ENCODE peak calls at places on chromosomes 2 and 18, in ten cellular contexts. One of them, this sample, is unnamed. For H3K36me3 and H3K27me3, the result is how much of the 10 kb centered on the place peaks cover.

GRCh38 chr2:191910518-191910917 is 63.6 kb upstream of the CAVIN2 start:
- DNase-seq in neural progenitor cell: no peak
- DNase-seq in upper lobe of right lung: no peak
- DNase-seq in body of pancreas: no peak
- DNase-seq in adipocyte: peak
- DNase-seq in cardiac muscle cell: no peak
- DNase-seq in A673: peak
- DNase-seq in ovary: no peak
- DNase-seq in tibial nerve: no peak
- DNase-seq in GM12878: no peak
- DNase-seq in this sample: no peak

GRCh38 chr2:206836722-206837121 is 71.3 kb downstream of the FASTKD2 start:
- DNase-seq in neural progenitor cell: no peak
- DNase-seq in upper lobe of right lung: no peak
- DNase-seq in body of pancreas: no peak
- DNase-seq in adipocyte: no peak
- DNase-seq in cardiac muscle cell: no peak
- DNase-seq in A673: no peak
- DNase-seq in ovary: no peak
- DNase-seq in tibial nerve: no peak
- DNase-seq in GM12878: no peak
- DNase-seq in this sample: no peak

GRCh38 chr2:9554841-9555337 is 741 bp downstream of the ADAM17 start:
- DNase-seq in neural progenitor cell: peak
- DNase-seq in upper lobe of right lung: no peak
- DNase-seq in body of pancreas: peak
- DNase-seq in adipocyte: peak
- DNase-seq in cardiac muscle cell: peak
- DNase-seq in A673: peak
- DNase-seq in ovary: no peak
- DNase-seq in tibial nerve: no peak
- DNase-seq in GM12878: no peak
- DNase-seq in this sample: no peak

GRCh38 chr2:43737097-43737854 is 36.6 kb upstream of the DYNC2LI1 start:
- DNase-seq in neural progenitor cell: no peak
- DNase-seq in upper lobe of right lung: no peak
- DNase-seq in body of pancreas: no peak
- DNase-seq in adipocyte: peak
- DNase-seq in cardiac muscle cell: no peak
- DNase-seq in A673: no peak
- DNase-seq in ovary: no peak
- DNase-seq in tibial nerve: no peak
- DNase-seq in GM12878: no peak
- DNase-seq in this sample: no peak

GRCh38 chr2:16015210-16015902 is 75.0 kb downstream of the MYCN start:
- DNase-seq in neural progenitor cell: no peak
- DNase-seq in upper lobe of right lung: no peak
- DNase-seq in body of pancreas: no peak
- DNase-seq in adipocyte: no peak
- DNase-seq in cardiac muscle cell: no peak
- DNase-seq in A673: no peak
- DNase-seq in ovary: no peak
- DNase-seq in tibial nerve: no peak
- DNase-seq in GM12878: no peak
- DNase-seq in this sample: no peak

GRCh38 chr2:203814661-203815540 is 52.7 kb upstream of the CTLA4 start:
- DNase-seq in neural progenitor cell: peak
- DNase-seq in upper lobe of right lung: peak
- DNase-seq in body of pancreas: peak
- DNase-seq in adipocyte: peak
- DNase-seq in cardiac muscle cell: peak
- DNase-seq in A673: peak
- DNase-seq in ovary: peak
- DNase-seq in tibial nerve: peak
- DNase-seq in GM12878: no peak
- DNase-seq in this sample: peak

GRCh38 chr18:58088723-58089074 is 44.7 kb downstream of the NEDD4L start:
- DNase-seq in neural progenitor cell: no peak
- DNase-seq in upper lobe of right lung: no peak
- DNase-seq in body of pancreas: peak
- DNase-seq in adipocyte: no peak
- DNase-seq in cardiac muscle cell: no peak
- DNase-seq in A673: no peak
- DNase-seq in ovary: no peak
- DNase-seq in tibial nerve: no peak
- DNase-seq in GM12878: no peak
- DNase-seq in this sample: no peak

GRCh38 chr2:184597571-184597980 is 753 bp upstream of the ZNF804A start:
- DNase-seq in neural progenitor cell: peak
- DNase-seq in upper lobe of right lung: no peak
- DNase-seq in body of pancreas: peak
- DNase-seq in adipocyte: peak
- DNase-seq in cardiac muscle cell: peak
- DNase-seq in A673: peak
- DNase-seq in ovary: peak
- DNase-seq in tibial nerve: no peak
- DNase-seq in GM12878: no peak
- DNase-seq in this sample: peak

GRCh38 chr2:63590621-63591408 is 2.1 kb downstream of the MDH1 start:
- DNase-seq in neural progenitor cell: no peak
- DNase-seq in upper lobe of right lung: no peak
- DNase-seq in body of pancreas: peak
- DNase-seq in adipocyte: no peak
- DNase-seq in cardiac muscle cell: peak
- DNase-seq in A673: no peak
- DNase-seq in ovary: no peak
- DNase-seq in tibial nerve: no peak
- DNase-seq in GM12878: peak
- DNase-seq in this sample: no peak

GRCh38 chr2:79619976-79620375 is 107.1 kb downstream of the CTNNA2 start:
- DNase-seq in neural progenitor cell: no peak
- DNase-seq in upper lobe of right lung: no peak
- DNase-seq in body of pancreas: no peak
- DNase-seq in adipocyte: no peak
- DNase-seq in cardiac muscle cell: no peak
- DNase-seq in A673: no peak
- DNase-seq in ovary: no peak
- DNase-seq in tibial nerve: no peak
- DNase-seq in GM12878: no peak
- DNase-seq in this sample: no peak

GRCh38 chr18:62883937-62884735 is 168.8 kb downstream of the PHLPP1 start:
- DNase-seq in neural progenitor cell: no peak
- DNase-seq in upper lobe of right lung: no peak
- DNase-seq in body of pancreas: no peak
- DNase-seq in adipocyte: no peak
- DNase-seq in cardiac muscle cell: no peak
- DNase-seq in A673: no peak
- DNase-seq in ovary: no peak
- DNase-seq in tibial nerve: no peak
- DNase-seq in GM12878: no peak
- DNase-seq in this sample: no peak

GRCh38 chr18:46502444-46502843 is 154.6 kb downstream of the LOXHD1 start:
- DNase-seq in neural progenitor cell: peak
- DNase-seq in upper lobe of right lung: no peak
- DNase-seq in body of pancreas: no peak
- DNase-seq in adipocyte: peak
- DNase-seq in cardiac muscle cell: peak
- DNase-seq in A673: peak
- DNase-seq in ovary: no peak
- DNase-seq in tibial nerve: no peak
- DNase-seq in GM12878: no peak
- DNase-seq in this sample: peak

GRCh38 chr18:63158676-63159291 is 160.8 kb downstream of the BCL2 start:
- DNase-seq in neural progenitor cell: no peak
- DNase-seq in upper lobe of right lung: no peak
- DNase-seq in body of pancreas: no peak
- DNase-seq in adipocyte: no peak
- DNase-seq in cardiac muscle cell: no peak
- DNase-seq in A673: no peak
- DNase-seq in ovary: no peak
- DNase-seq in tibial nerve: no peak
- DNase-seq in GM12878: peak
- DNase-seq in this sample: no peak

GRCh38 chr2:195486520-195486919 is 170.5 kb upstream of the SLC39A10 start:
- DNase-seq in neural progenitor cell: no peak
- DNase-seq in upper lobe of right lung: no peak
- DNase-seq in body of pancreas: no peak
- DNase-seq in adipocyte: no peak
- DNase-seq in cardiac muscle cell: no peak
- DNase-seq in A673: no peak
- DNase-seq in ovary: no peak
- DNase-seq in tibial nerve: no peak
- DNase-seq in GM12878: no peak
- DNase-seq in this sample: no peak

GRCh38 chr18:35095983-35096676 is 54.9 kb downstream of the MAPRE2 start:
- DNase-seq in neural progenitor cell: no peak
- DNase-seq in upper lobe of right lung: no peak
- DNase-seq in body of pancreas: no peak
- DNase-seq in adipocyte: no peak
- DNase-seq in cardiac muscle cell: no peak
- DNase-seq in A673: no peak
- DNase-seq in ovary: no peak
- DNase-seq in tibial nerve: no peak
- DNase-seq in GM12878: peak
- DNase-seq in this sample: no peak

GRCh38 chr2:45458909-45459563 is 152.0 kb downstream of the SRBD1 start:
- DNase-seq in neural progenitor cell: no peak
- DNase-seq in upper lobe of right lung: no peak
- DNase-seq in body of pancreas: peak
- DNase-seq in adipocyte: peak
- DNase-seq in cardiac muscle cell: peak
- DNase-seq in A673: peak
- DNase-seq in ovary: no peak
- DNase-seq in tibial nerve: no peak
- DNase-seq in GM12878: no peak
- DNase-seq in this sample: no peak

GRCh38 chr2:10079192-10079930 is 850 bp downstream of the CYS1 start:
- DNase-seq in neural progenitor cell: peak
- DNase-seq in upper lobe of right lung: no peak
- DNase-seq in body of pancreas: peak
- DNase-seq in adipocyte: peak
- DNase-seq in cardiac muscle cell: peak
- DNase-seq in A673: peak
- DNase-seq in ovary: peak
- DNase-seq in tibial nerve: no peak
- DNase-seq in GM12878: no peak
- DNase-seq in this sample: peak

GRCh38 chr2:157438907-157439791 is 4.7 kb downstream of the CYTIP start:
- DNase-seq in neural progenitor cell: no peak
- DNase-seq in upper lobe of right lung: no peak
- DNase-seq in body of pancreas: no peak
- DNase-seq in adipocyte: peak
- DNase-seq in cardiac muscle cell: peak
- DNase-seq in A673: peak
- DNase-seq in ovary: no peak
- DNase-seq in tibial nerve: no peak
- DNase-seq in GM12878: no peak
- DNase-seq in this sample: no peak

DNA sequence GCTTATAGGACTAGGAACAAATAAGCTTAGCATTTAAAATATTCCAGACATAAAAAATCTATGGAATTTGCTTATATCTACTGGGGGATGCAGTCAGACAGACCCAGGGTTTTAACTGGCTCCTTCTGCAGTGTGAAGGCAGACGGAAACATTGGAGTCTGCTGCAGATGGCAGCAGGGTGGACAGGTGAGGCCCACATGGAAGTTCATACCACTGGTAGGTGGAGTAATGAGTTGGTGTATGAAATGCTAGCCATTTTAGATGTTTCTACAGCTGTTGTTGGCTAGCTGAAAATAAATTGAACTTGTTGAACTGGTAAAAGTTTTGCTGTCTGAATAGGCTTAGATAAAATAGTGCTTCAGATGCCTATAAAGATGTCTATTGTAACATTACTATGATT is 17.7 kb downstream of the SPTBN1 start:
- DNase-seq in neural progenitor cell: no peak
- DNase-seq in upper lobe of right lung: no peak
- DNase-seq in body of pancreas: no peak
- DNase-seq in adipocyte: no peak
- DNase-seq in cardiac muscle cell: no peak
- DNase-seq in A673: no peak
- DNase-seq in ovary: no peak
- DNase-seq in tibial nerve: no peak
- DNase-seq in GM12878: no peak
- DNase-seq in this sample: no peak
- H3K4me3 ChIP-seq in neural progenitor cell: no peak
- H3K4me3 ChIP-seq in upper lobe of right lung: no peak
- H3K4me3 ChIP-seq in body of pancreas: no peak
- H3K4me3 ChIP-seq in adipocyte: no peak
- H3K4me3 ChIP-seq in cardiac muscle cell: no peak
- H3K4me3 ChIP-seq in A673: no peak
- H3K4me3 ChIP-seq in ovary: no peak
- H3K4me3 ChIP-seq in tibial nerve: no peak
- H3K4me3 ChIP-seq in GM12878: no peak
- H3K4me3 ChIP-seq in this sample: no peak

GRCh38 chr18:41639218-41639617 is 315.8 kb upstream of the PIK3C3 start:
- DNase-seq in neural progenitor cell: no peak
- DNase-seq in upper lobe of right lung: no peak
- DNase-seq in body of pancreas: no peak
- DNase-seq in adipocyte: no peak
- DNase-seq in cardiac muscle cell: no peak
- DNase-seq in A673: no peak
- DNase-seq in ovary: no peak
- DNase-seq in tibial nerve: no peak
- DNase-seq in GM12878: no peak
- DNase-seq in this sample: no peak
- H3K36me3 ChIP-seq in neural progenitor cell: under half
- H3K36me3 ChIP-seq in upper lobe of right lung: under half
- H3K36me3 ChIP-seq in body of pancreas: under half
- H3K36me3 ChIP-seq in adipocyte: under half
- H3K36me3 ChIP-seq in cardiac muscle cell: under half
- H3K36me3 ChIP-seq in A673: under half
- H3K36me3 ChIP-seq in ovary: under half
- H3K36me3 ChIP-seq in tibial nerve: under half
- H3K36me3 ChIP-seq in GM12878: under half
- H3K36me3 ChIP-seq in this sample: under half

GRCh38 chr18:59696311-59697235 is 650 bp downstream of the CCBE1 start:
- DNase-seq in neural progenitor cell: peak
- DNase-seq in upper lobe of right lung: no peak
- DNase-seq in body of pancreas: no peak
- DNase-seq in adipocyte: peak
- DNase-seq in cardiac muscle cell: peak
- DNase-seq in A673: peak
- DNase-seq in ovary: peak
- DNase-seq in tibial nerve: no peak
- DNase-seq in GM12878: no peak
- DNase-seq in this sample: peak
- H3K27me3 ChIP-seq in neural progenitor cell: half or more
- H3K27me3 ChIP-seq in upper lobe of right lung: under half
- H3K27me3 ChIP-seq in body of pancreas: under half
- H3K27me3 ChIP-seq in adipocyte: under half
- H3K27me3 ChIP-seq in cardiac muscle cell: half or more
- H3K27me3 ChIP-seq in A673: half or more
- H3K27me3 ChIP-seq in ovary: under half
- H3K27me3 ChIP-seq in tibial nerve: under half
- H3K27me3 ChIP-seq in GM12878: under half
- H3K27me3 ChIP-seq in this sample: under half

DNA sequence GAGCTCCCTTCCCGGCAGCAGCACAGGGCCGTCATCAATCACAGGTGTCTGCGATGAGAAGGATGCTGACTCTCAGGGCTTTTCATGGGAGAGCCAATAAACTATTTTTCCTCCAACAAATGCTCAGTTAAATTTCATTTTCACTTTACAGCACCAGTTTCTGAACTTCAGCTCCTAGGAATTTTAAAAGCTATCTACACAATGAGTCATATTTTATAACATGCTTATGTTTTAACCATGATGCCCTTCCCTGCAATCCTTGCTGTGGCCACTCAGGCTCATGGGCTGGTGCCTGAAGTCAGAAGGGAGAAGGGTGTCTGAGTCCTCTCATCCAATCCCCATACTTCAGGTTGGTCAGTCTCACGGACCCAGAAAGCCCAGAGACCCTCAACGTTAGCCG is 123.6 kb downstream of the AFF3 start:
- DNase-seq in neural progenitor cell: no peak
- DNase-seq in upper lobe of right lung: no peak
- DNase-seq in body of pancreas: no peak
- DNase-seq in adipocyte: peak
- DNase-seq in cardiac muscle cell: peak
- DNase-seq in A673: no peak
- DNase-seq in ovary: no peak
- DNase-seq in tibial nerve: no peak
- DNase-seq in GM12878: no peak
- DNase-seq in this sample: no peak
- H3K4me3 ChIP-seq in neural progenitor cell: no peak
- H3K4me3 ChIP-seq in upper lobe of right lung: no peak
- H3K4me3 ChIP-seq in body of pancreas: no peak
- H3K4me3 ChIP-seq in adipocyte: no peak
- H3K4me3 ChIP-seq in cardiac muscle cell: no peak
- H3K4me3 ChIP-seq in A673: no peak
- H3K4me3 ChIP-seq in ovary: no peak
- H3K4me3 ChIP-seq in tibial nerve: no peak
- H3K4me3 ChIP-seq in GM12878: no peak
- H3K4me3 ChIP-seq in this sample: no peak